ENCODE peak calls at places on chromosomes 5 and 9, in five cellular contexts. V is CD8-positive, alpha-beta memory T cell; E is heart right ventricle; A is IMR-90; K is aorta. J is an unnamed sample. For H3K9me3, the result is how much of the 10 kb centered on the place peaks cover.

GRCh38 chr9:105415344-105415980 is 32.4 kb upstream of the FSD1L start:
- DNase-seq in V (peak), E (peak), A (peak), K (no peak), J (peak)

GRCh38 chr5:119411291-119411934 is 40.9 kb upstream of the HSD17B4 start:
- DNase-seq in V (no peak), E (no peak), A (peak), K (no peak), J (no peak)

GRCh38 chr5:51072937-51073336 is 310.3 kb upstream of the ISL1 start:
- DNase-seq in V (no peak), E (no peak), A (no peak), K (no peak), J (no peak)

GRCh38 chr9:93207326-93207814 is 23.4 kb downstream of the WNK2 start:
- DNase-seq in V (no peak), E (peak), A (peak), K (peak), J (no peak)

GRCh38 chr5:11719888-11720481 is 184.3 kb downstream of the CTNND2 start:
- DNase-seq in V (no peak), E (peak), A (no peak), K (no peak), J (no peak)

GRCh38 chr9:137156567-137157375 is 13.1 kb downstream of the LRRC26 start:
- DNase-seq in V (peak), E (no peak), A (peak), K (no peak), J (peak)

GRCh38 chr5:35863159-35863558 is 6.5 kb downstream of the IL7R start:
- DNase-seq in V (no peak), E (no peak), A (no peak), K (no peak), J (no peak)

GRCh38 chr9:15079989-15080388 is 169.8 kb upstream of the FREM1 start:
- DNase-seq in V (no peak), E (no peak), A (no peak), K (no peak), J (no peak)

GRCh38 chr5:133783481-133783880 is 171.1 kb upstream of the FSTL4 start:
- DNase-seq in V (no peak), E (no peak), A (no peak), K (no peak), J (no peak)

GRCh38 chr5:106171708-106172107 is 1499.0 kb downstream of the EFNA5 start:
- DNase-seq in V (no peak), E (no peak), A (peak), K (no peak), J (no peak)

GRCh38 chr5:156479864-156480263 is 152.9 kb downstream of the SGCD start:
- DNase-seq in V (no peak), E (no peak), A (peak), K (no peak), J (no peak)

GRCh38 chr5:35924122-35924949 is 14.1 kb downstream of the CAPSL start:
- DNase-seq in V (no peak), E (no peak), A (peak), K (no peak), J (no peak)

GRCh38 chr5:78795757-78796156 is 147.2 kb upstream of the LHFPL2 start:
- DNase-seq in V (no peak), E (no peak), A (no peak), K (no peak), J (no peak)

GRCh38 chr5:136159457-136159856 is 26.8 kb downstream of the SMAD5 start:
- DNase-seq in V (no peak), E (no peak), A (peak), K (no peak), J (no peak)

GRCh38 chr5:103207653-103208052 is 50.9 kb upstream of the MACIR start:
- DNase-seq in V (no peak), E (no peak), A (peak), K (no peak), J (no peak)

GRCh38 chr9:113152699-113153098 is 1.9 kb downstream of the SLC31A2 start:
- DNase-seq in V (no peak), E (no peak), A (no peak), K (no peak), J (no peak)

GRCh38 chr5:98750693-98751092 is 22.8 kb upstream of the RGMB start:
- DNase-seq in V (no peak), E (no peak), A (no peak), K (no peak), J (no peak)

GRCh38 chr5:151094861-151095260 is 14.0 kb upstream of the TNIP1 start:
- DNase-seq in V (no peak), E (peak), A (no peak), K (no peak), J (no peak)

DNA sequence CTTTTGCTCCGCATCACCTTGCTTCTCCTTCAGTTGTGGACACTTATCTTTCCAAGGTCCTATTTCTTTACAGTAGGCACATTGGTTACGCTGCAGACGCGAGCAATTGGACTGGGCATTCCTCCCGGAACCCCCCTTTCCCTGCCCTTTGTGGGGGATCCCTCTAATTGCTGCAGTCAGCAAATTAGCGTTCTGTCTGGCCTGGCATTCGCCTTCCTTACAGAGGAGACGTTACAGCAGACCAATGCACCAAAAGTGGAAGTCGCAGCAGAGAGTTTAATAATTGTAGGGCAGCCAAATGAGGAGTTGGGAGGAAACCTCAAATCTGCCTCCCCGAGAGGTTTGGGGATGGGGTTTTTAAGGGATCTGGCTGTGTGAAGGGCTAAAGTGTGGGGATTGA is 5.3 kb upstream of the ZNF354C start:
- DNase-seq in V (no peak), E (no peak), A (no peak), K (no peak), J (no peak)
- H3K9me3 ChIP-seq in V (under half), E (under half), A (under half), K (under half), J (under half)

DNA sequence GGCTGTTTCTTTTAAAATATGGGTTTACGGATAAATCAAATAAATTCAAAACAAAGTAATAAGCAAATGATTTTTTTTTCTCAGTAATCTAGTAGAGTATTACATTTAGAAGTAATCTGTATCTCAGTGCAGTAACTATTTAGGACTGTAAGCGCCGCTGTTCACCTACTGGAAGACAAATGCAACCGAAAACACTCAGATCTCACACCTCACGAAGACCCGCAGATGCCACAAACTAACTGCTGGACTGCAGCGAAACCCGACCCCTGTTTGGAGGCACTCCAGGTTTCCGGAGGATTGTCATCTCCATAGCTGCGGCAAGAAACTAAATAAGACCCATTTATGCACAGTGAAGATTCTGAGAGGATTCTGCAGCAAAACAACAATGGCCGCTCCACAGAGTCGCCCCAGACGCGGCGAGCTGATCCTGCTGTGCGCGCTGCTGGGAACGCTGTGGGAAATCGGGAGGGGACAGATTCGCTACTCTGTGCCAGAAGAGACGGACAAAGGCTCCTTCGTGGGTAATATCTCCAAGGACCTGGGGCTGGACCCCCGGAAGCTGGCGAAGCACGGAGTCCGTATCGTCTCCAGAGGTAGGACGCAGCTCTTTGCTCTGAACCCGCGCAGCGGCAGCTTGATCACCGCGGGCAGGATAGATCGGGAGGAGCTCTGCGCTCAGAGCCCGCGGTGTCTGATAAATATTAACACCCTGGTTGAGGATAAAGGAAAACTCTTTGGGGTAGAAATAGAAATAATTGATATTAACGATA is at the start of gene PCDHGA8:
- DNase-seq in V (no peak), E (no peak), A (peak), K (peak), J (no peak)
- H3K9me3 ChIP-seq in V (under half), E (half or more), A (half or more), K (under half), J (under half)

GRCh38 chr5:80990527-80990926 is 30.4 kb downstream of the RASGRF2 start:
- DNase-seq in V (no peak), E (no peak), A (no peak), K (no peak), J (no peak)
- H3K9me3 ChIP-seq in V (under half), E (under half), A (under half), K (under half), J (under half)

DNA sequence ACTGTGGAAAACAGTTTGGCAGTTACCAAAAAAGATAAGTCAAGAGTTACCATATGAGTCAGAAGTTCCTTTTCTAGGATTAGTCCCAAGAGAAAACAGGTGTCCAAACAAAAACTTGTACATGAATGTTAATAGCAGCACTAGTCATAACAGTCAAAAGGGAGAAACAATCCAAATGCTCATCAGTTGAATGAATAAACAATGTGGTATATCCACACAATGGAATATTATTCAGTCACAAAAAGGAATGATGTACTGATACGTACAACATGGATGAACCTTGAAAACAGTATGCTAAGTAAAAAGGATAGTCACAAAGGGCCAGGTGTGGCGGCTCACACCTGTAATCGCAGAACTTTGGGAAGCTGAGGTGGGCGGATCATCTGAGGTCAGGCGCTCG is 7.9 kb downstream of the ZNF510 start:
- DNase-seq in V (no peak), E (no peak), A (no peak), K (no peak), J (no peak)
- H3K9me3 ChIP-seq in V (under half), E (half or more), A (under half), K (under half), J (under half)